ENCODE peak calls at places on chromosomes 6 and 20, in four cellular contexts. A is posterior cingulate gyrus, Y is iris pigment epithelial cell, K is GDM1. X is an unnamed sample.

GRCh38 chr6:22906091-22906549 is 336.8 kb downstream of the HDGFL1 start:
- DNase-seq in A (no peak), Y (peak; percentile 57), K (no peak), X (peak; percentile 36)

GRCh38 chr6:36139431-36139830 is 9.1 kb downstream of the MAPK13 start:
- DNase-seq in A (no peak), Y (peak; percentile 24), K (peak; percentile 27), X (no peak)

GRCh38 chr20:10603971-10604864 is 69.6 kb downstream of the JAG1 start:
- DNase-seq in A (peak; percentile 23), Y (peak; percentile 88), K (no peak), X (peak; percentile 87)

GRCh38 chr6:82589509-82590206 is 226.0 kb downstream of the TPBG start:
- DNase-seq in A (no peak), Y (peak; percentile 81), K (no peak), X (peak; percentile 47)

GRCh38 chr6:120056085-120056484 is 706.5 kb upstream of the MAN1A1 start:
- DNase-seq in A (no peak), Y (no peak), K (no peak), X (no peak)

GRCh38 chr6:41574002-41574401 is 27.8 kb downstream of the FOXP4 start:
- DNase-seq in A (no peak), Y (no peak), K (no peak), X (no peak)

GRCh38 chr6:152378154-152378553 is 259.0 kb downstream of the SYNE1 start:
- DNase-seq in A (no peak), Y (peak; percentile 74), K (no peak), X (no peak)

GRCh38 chr6:34240329-34241248 is 3.9 kb downstream of the HMGA1 start:
- DNase-seq in A (no peak), Y (no peak), K (no peak), X (no peak)

GRCh38 chr6:8182857-8183256 is 80.5 kb upstream of the EEF1E1 start:
- DNase-seq in A (no peak), Y (peak; percentile 6), K (peak; percentile 34), X (no peak)

GRCh38 chr6:150146436-150146835 is 3.6 kb downstream of the PPP1R14C start:
- DNase-seq in A (no peak), Y (no peak), K (no peak), X (no peak)

GRCh38 chr20:63416109-63416430 is 54.9 kb upstream of the CHRNA4 start:
- DNase-seq in A (no peak), Y (no peak), K (no peak), X (no peak)

GRCh38 chr6:166398348-166398747 is 15.6 kb upstream of the MPC1 start:
- DNase-seq in A (no peak), Y (no peak), K (no peak), X (no peak)

GRCh38 chr20:4060054-4060795 is 44.9 kb upstream of the RNF24 start:
- DNase-seq in A (no peak), Y (no peak), K (no peak), X (no peak)

GRCh38 chr20:23878787-23879186 is 761 bp downstream of the CST5 start:
- DNase-seq in A (no peak), Y (no peak), K (no peak), X (no peak)

GRCh38 chr20:63945031-63945658 is 11.1 kb downstream of the UCKL1 start:
- DNase-seq in A (no peak), Y (no peak), K (no peak), X (no peak)

GRCh38 chr20:50220894-50221266 is 30.2 kb downstream of the CEBPB start:
- DNase-seq in A (no peak), Y (no peak), K (no peak), X (no peak)

GRCh38 chr6:112010328-112010727 is 43.6 kb upstream of the CCN6 start:
- DNase-seq in A (no peak), Y (no peak), K (peak; percentile 1), X (no peak)

GRCh38 chr6:106300944-106301343 is 24.6 kb downstream of the ATG5 start:
- DNase-seq in A (no peak), Y (peak; percentile 53), K (no peak), X (peak; percentile 22)

GRCh38 chr6:10951675-10952282 is 64.9 kb downstream of the SYCP2L start:
- DNase-seq in A (no peak), Y (peak; percentile 92), K (no peak), X (peak; percentile 59)

GRCh38 chr6:42030585-42031506 is 19.5 kb upstream of the TAF8 start:
- DNase-seq in A (no peak), Y (peak; percentile 55), K (peak; percentile 37), X (no peak)

GRCh38 chr6:144327081-144327480 is 41.9 kb downstream of the UTRN start:
- DNase-seq in A (no peak), Y (no peak), K (no peak), X (peak; percentile 32)

GRCh38 chr6:106520711-106521367 is 108.5 kb downstream of the RTN4IP1 start:
- DNase-seq in A (no peak), Y (no peak), K (no peak), X (no peak)

GRCh38 chr6:108589244-108589730 is 28.6 kb downstream of the FOXO3 start:
- DNase-seq in A (peak; percentile 49), Y (peak; percentile 73), K (no peak), X (peak; percentile 93)

GRCh38 chr6:43747734-43748133 is 22.3 kb upstream of the VEGFA start:
- DNase-seq in A (no peak), Y (no peak), K (no peak), X (no peak)

GRCh38 chr20:63316502-63316921 is 23.5 kb downstream of the COL20A1 start:
- DNase-seq in A (no peak), Y (no peak), K (no peak), X (no peak)

GRCh38 chr6:137214931-137215330 is 4.3 kb downstream of the IFNGR1 start:
- DNase-seq in A (no peak), Y (no peak), K (no peak), X (no peak)

GRCh38 chr6:73367761-73368355 is 1.8 kb downstream of the OOEP start:
- DNase-seq in A (no peak), Y (no peak), K (no peak), X (no peak)

GRCh38 chr6:74753883-74754600 is 451.8 kb downstream of the COL12A1 start:
- DNase-seq in A (no peak), Y (no peak), K (no peak), X (no peak)

GRCh38 chr6:44341095-44341890 is 1.2 kb upstream of the SPATS1 start:
- DNase-seq in A (no peak), Y (no peak), K (no peak), X (no peak)

GRCh38 chr6:138287144-138287955 is 69.1 kb upstream of the PBOV1 start:
- DNase-seq in A (no peak), Y (peak; percentile 30), K (no peak), X (no peak)

X was measured in RWPE1.